ENCODE peak calls at places on chromosomes 12 and 14, in nine cellular contexts. O is ureter; L is EL; U is T follicular helper cell; R is activated naive CD4-positive, alpha-beta T cell treated with anti-CD3 and anti-CD28 coated beads, Interleukin-2, amount 10 ng/mL, durations not matched to agents 7 days and 5 days; S is substantia nigra; E is progenitor cell of endocrine pancreas; F is Calu3; B is stimulated activated CD8-positive, alpha-beta memory T cell treated with anti-CD3 and anti-CD28 coated beads, Interleukin-4, amount 100 ng/mL, for 1 hour. V is an unnamed sample.

GRCh38 chr12:13195848-13196301 is 651 bp upstream of the EMP1 start:
- DNase-seq in F (no peak), L (peak; percentile 70), R (no peak), O (no peak), B (no peak), E (no peak), S (no peak), U (no peak), V (no peak)

GRCh38 chr12:38610808-38611350 is 294.3 kb downstream of the ALG10B start:
- DNase-seq in E (no peak), R (no peak), F (no peak), L (no peak), B (no peak), O (no peak), S (no peak), U (no peak), V (no peak)

GRCh38 chr12:51199546-51199945 is 18.3 kb downstream of the POU6F1 start:
- DNase-seq in U (no peak), R (no peak), S (no peak), E (no peak), B (no peak), L (no peak), O (no peak), F (no peak), V (no peak)

GRCh38 chr12:98084950-98085349 is 430.4 kb upstream of the TMPO start:
- DNase-seq in F (no peak), U (no peak), R (no peak), O (no peak), B (no peak), E (no peak), L (no peak), S (no peak), V (no peak)

GRCh38 chr12:11891350-11892064 is 179.2 kb upstream of the BCL2L14 start:
- DNase-seq in U (no peak), S (no peak), E (no peak), F (no peak), B (no peak), L (no peak), O (no peak), R (no peak), V (peak; percentile 63)

GRCh38 chr12:97968641-97969171 is 506.1 kb downstream of the RMST start:
- DNase-seq in S (no peak), O (no peak), U (no peak), E (no peak), F (no peak), B (no peak), L (no peak), R (no peak), V (no peak)

GRCh38 chr12:97168804-97169203 is 261.7 kb downstream of the NEDD1 start:
- DNase-seq in F (no peak), O (no peak), S (no peak), U (no peak), E (no peak), L (no peak), B (no peak), R (no peak), V (no peak)

GRCh38 chr12:98796745-98797144 is 151.7 kb downstream of the APAF1 start:
- DNase-seq in O (no peak), S (no peak), E (no peak), U (no peak), R (no peak), B (no peak), L (no peak), F (no peak), V (no peak)

GRCh38 chr14:80493620-80494019 is 282.3 kb upstream of the DIO2 start:
- DNase-seq in S (no peak), O (no peak), U (no peak), E (no peak), F (no peak), B (no peak), L (no peak), R (no peak), V (no peak)

GRCh38 chr12:48970702-48971334 is 717 bp downstream of the WNT10B start:
- DNase-seq in E (no peak), R (no peak), L (no peak), F (no peak), B (no peak), O (no peak), S (no peak), U (no peak), V (no peak)

GRCh38 chr12:3161861-3162260 is 84.7 kb downstream of the TSPAN9 start:
- DNase-seq in F (no peak), O (no peak), R (no peak), E (no peak), S (no peak), B (no peak), U (no peak), L (no peak), V (no peak)

GRCh38 chr12:5391638-5392037 is 40.3 kb upstream of the NTF3 start:
- DNase-seq in L (peak; percentile 65), S (no peak), E (no peak), R (no peak), F (no peak), O (no peak), U (no peak), B (no peak), V (no peak)

GRCh38 chr12:47757840-47758583 is 668 bp downstream of the RAPGEF3 start:
- DNase-seq in F (no peak), E (no peak), R (no peak), U (no peak), L (no peak), B (no peak), S (peak; percentile 35), O (peak; percentile 50), V (no peak)

GRCh38 chr12:116123511-116124258 is 153.8 kb downstream of the MED13L start:
- DNase-seq in U (no peak), E (no peak), F (no peak), B (no peak), O (no peak), R (no peak), S (peak; percentile 12), L (peak; percentile 43), V (no peak)

GRCh38 chr14:66606826-66607225 is 98.9 kb downstream of the GPHN start:
- DNase-seq in R (no peak), O (no peak), F (no peak), U (no peak), L (no peak), S (no peak), B (no peak), E (no peak), V (no peak)

GRCh38 chr12:67593041-67593870 is 55.3 kb upstream of the DYRK2 start:
- DNase-seq in E (peak; percentile 31), L (peak; percentile 40), S (no peak), B (no peak), F (peak; percentile 92), U (no peak), R (peak; percentile 23), O (peak; percentile 81), V (no peak)

GRCh38 chr14:89858084-89858483 is 96.4 kb downstream of the EFCAB11 start:
- DNase-seq in U (no peak), O (no peak), B (no peak), E (no peak), R (no peak), S (no peak), L (peak; percentile 50), F (no peak), V (no peak)

GRCh38 chr12:75658826-75659823 is 147.7 kb upstream of the KRR1 start:
- DNase-seq in S (no peak), L (peak; percentile 81), B (no peak), U (no peak), R (no peak), F (no peak), E (no peak), O (no peak), V (no peak)

GRCh38 chr12:125015680-125016310 is 22.4 kb downstream of the BRI3BP start:
- DNase-seq in E (no peak), O (no peak), R (no peak), F (no peak), U (no peak), S (peak; percentile 44), B (no peak), L (no peak), V (no peak)

GRCh38 chr14:105525861-105526780 is at the start of gene TMEM121:
- DNase-seq in S (peak; percentile 33), O (no peak), F (peak; percentile 25), U (no peak), R (peak; percentile 60), L (no peak), E (peak; percentile 39), B (no peak), V (no peak)

GRCh38 chr14:70188292-70188607 is 501 bp downstream of the SLC8A3 start:
- DNase-seq in O (no peak), E (no peak), F (no peak), L (peak; percentile 24), R (peak; percentile 22), B (no peak), U (no peak), S (no peak), V (no peak)

GRCh38 chr12:46699986-46700385 is 125.8 kb downstream of the SLC38A4 start:
- DNase-seq in S (no peak), L (no peak), O (no peak), F (no peak), B (no peak), U (no peak), R (no peak), E (no peak), V (no peak)